ENCODE peak calls at places on chromosomes 7 and 10, in eight cellular contexts. O, B, J, W, C, A, Z and S are unnamed samples. For H3K4me1, the result is how much of the 10 kb centered on the place peaks cover.

GRCh38 chr7:126881315-126881714 is 371.4 kb downstream of the GRM8 start:
- DNase-seq in O (no peak), B (no peak), J (no peak), W (no peak), C (no peak), A (no peak), Z (no peak), S (no peak)

GRCh38 chr10:51176976-51177690 is 102.8 kb downstream of the PRKG1 start:
- DNase-seq in O (no peak), B (no peak), J (no peak), W (no peak), C (no peak), A (no peak), Z (peak), S (no peak)

GRCh38 chr10:118278649-118279048 is 63.5 kb downstream of the FAM204A start:
- DNase-seq in O (no peak), B (no peak), J (peak), W (no peak), C (no peak), A (no peak), Z (no peak), S (no peak)

GRCh38 chr10:60666221-60666620 is 112.1 kb upstream of the CDK1 start:
- DNase-seq in O (no peak), B (no peak), J (peak), W (no peak), C (no peak), A (no peak), Z (peak), S (no peak)

GRCh38 chr7:45197461-45197860 is 39.9 kb downstream of the RAMP3 start:
- DNase-seq in O (no peak), B (no peak), J (no peak), W (no peak), C (no peak), A (no peak), Z (no peak), S (no peak)

GRCh38 chr10:119161680-119162079 is 3.8 kb downstream of the SFXN4 start:
- DNase-seq in O (no peak), B (no peak), J (no peak), W (no peak), C (no peak), A (no peak), Z (peak), S (no peak)

GRCh38 chr10:133399123-133399601 is 5.2 kb downstream of the MTG1 start:
- DNase-seq in O (no peak), B (no peak), J (no peak), W (no peak), C (no peak), A (no peak), Z (no peak), S (no peak)

GRCh38 chr10:74021248-74022055 is 23.5 kb downstream of the VCL start:
- DNase-seq in O (no peak), B (no peak), J (peak), W (no peak), C (no peak), A (no peak), Z (peak), S (no peak)

GRCh38 chr7:44325811-44326241 is 432 bp upstream of the CAMK2B start:
- DNase-seq in O (no peak), B (no peak), J (no peak), W (no peak), C (peak), A (no peak), Z (no peak), S (peak)

GRCh38 chr7:171912-172515 is 20.4 kb upstream of the FAM20C start:
- DNase-seq in O (peak), B (no peak), J (no peak), W (no peak), C (no peak), A (no peak), Z (no peak), S (no peak)

GRCh38 chr7:171364-171904 is 20.9 kb upstream of the FAM20C start:
- DNase-seq in O (peak), B (no peak), J (no peak), W (no peak), C (no peak), A (no peak), Z (no peak), S (no peak)

GRCh38 chr7:174704-175103 is 17.7 kb upstream of the FAM20C start:
- DNase-seq in O (no peak), B (no peak), J (no peak), W (no peak), C (no peak), A (no peak), Z (no peak), S (no peak)

GRCh38 chr7:170551-171363 is 21.6 kb upstream of the FAM20C start:
- DNase-seq in O (peak), B (no peak), J (no peak), W (no peak), C (no peak), A (no peak), Z (no peak), S (no peak)

DNA sequence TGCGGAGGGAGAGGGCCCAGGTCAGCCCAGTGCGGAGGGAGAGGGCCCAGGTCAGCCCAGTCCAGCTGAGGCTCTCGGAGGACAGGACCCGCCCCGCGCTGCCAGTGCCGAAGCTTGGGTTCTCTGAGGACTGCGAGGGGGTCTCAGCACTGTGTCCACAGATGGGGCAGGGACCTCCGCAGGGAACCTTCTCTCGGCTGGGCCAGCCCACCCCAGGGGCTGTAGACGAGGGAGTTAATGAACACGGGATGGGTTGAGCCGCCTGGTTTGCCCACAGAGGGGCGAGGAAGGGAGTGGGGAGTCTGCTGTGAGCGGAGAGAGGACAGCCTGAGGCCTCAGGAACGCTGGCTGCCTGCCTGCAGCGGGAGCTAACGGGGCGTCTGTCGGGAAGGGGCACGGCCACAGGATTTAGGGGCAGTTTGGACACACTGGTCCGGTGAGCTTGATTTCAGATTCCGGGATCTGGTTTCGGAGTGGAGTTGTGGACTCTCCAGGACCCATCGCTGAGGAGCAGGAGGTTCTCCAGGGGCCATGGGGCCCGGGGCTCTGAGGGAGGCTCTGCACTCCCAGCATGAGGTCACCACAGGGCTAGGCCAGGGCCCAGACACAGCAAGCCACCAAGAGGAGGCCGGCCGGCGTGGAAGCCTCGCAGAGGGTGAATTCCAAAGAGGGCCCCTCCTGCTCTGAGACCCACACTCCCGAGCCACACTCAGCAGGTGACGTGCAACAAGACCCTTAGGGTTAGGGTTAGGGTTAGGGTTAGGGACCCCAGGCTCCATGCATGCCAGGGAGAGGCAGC is 19.1 kb upstream of the FAM20C start:
- DNase-seq in O (peak), B (no peak), J (no peak), W (no peak), C (no peak), A (no peak), Z (no peak), S (no peak)
- H3K9ac ChIP-seq in O (no peak), B (peak), J (no peak), W (no peak), C (no peak), A (no peak), Z (no peak), S (no peak)

DNA sequence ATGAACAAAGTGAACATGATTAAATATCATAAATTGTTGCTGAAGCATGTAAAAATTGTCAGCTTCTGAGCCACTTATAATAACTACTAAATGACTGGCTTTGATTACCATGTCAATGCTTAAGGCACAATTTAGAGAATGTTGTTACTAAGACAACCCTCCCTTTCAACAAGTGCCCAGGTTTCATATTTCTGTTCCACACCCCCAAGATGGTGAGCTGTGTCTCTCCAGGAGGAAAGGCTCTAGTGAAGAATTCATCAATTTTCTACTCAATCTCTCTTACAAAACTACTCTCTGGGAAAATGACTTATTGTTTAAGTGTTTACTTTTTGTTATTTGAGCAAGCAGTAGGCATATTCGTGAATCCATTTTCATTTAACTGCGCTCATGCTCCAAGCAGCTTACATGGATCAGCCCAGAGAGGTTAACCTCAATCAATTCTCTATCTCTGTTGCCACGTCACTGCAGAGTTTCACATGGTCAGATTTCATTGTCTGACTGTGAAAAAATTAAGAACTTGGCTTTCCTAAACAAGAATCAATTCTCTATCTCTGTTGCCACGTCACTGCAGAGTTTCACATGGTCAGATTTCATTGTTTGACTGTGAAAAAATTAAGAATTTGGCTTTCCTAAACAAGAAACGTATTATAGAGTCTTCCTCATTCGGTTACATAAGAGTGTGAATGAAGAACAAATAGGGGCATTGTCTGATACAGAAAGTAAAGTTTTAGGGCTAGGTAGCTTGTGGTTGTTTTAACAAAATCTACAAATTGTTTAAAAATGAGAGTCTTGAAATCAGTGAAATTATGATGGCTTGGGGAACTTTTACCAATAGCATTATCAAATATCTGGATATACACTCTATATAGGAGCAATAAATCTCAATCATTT is 49.7 kb downstream of the CCDC71L start:
- DNase-seq in O (no peak), B (no peak), J (peak), W (no peak), C (no peak), A (no peak), Z (peak), S (no peak)
- H3K4me1 ChIP-seq in O (under half), B (under half), J (under half), W (under half), C (under half), A (under half), Z (under half), S (under half)

DNA sequence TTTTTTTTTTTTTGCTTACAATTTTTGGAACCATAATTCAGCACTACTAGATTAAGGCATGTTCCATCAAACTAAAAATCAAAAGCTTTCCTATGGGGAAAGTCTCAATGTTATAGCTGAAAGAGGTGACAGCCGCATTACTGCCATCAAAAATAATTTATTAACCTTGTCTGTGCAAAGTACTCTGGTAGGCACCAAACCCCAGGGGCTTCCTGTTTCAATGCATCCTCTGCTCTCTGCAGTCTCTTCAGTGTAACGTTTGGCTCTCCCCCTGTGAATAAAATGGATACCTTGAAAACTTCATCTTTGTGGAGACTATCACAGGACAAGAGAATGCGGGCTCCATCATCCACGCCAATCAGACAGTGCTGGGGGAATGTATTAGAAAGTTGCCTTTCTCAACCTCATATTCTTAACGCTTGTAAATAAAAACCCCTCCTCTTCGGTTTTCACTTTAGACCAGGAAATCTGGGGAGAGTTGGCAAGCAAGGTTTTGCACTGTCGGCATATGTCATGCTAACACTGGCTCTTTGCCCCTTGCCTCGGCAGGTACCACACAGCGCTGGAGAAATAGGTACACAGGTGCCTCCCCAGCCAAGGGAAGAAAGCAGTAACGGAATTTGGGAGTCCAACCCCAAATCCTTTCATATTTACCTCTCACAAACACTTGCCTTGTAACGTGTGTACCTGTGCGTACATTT is 1.6 kb upstream of the NRG3 start:
- DNase-seq in O (no peak), B (no peak), J (no peak), W (no peak), C (no peak), A (no peak), Z (no peak), S (no peak)
- H3K4me3 ChIP-seq in O (no peak), B (peak), J (no peak), W (no peak), C (peak), A (peak), Z (no peak), S (peak)

GRCh38 chr7:20214787-20215669 is 2.2 kb downstream of the MACC1 start:
- DNase-seq in O (no peak), B (no peak), J (peak), W (no peak), C (no peak), A (no peak), Z (no peak), S (no peak)
- H3K9ac ChIP-seq in O (no peak), B (no peak), J (no peak), W (no peak), C (no peak), A (peak), Z (no peak), S (no peak)

GRCh38 chr7:116522247-116522646 is 2.6 kb upstream of the CAV1 start:
- DNase-seq in O (no peak), B (no peak), J (peak), W (peak), C (peak), A (no peak), Z (peak), S (no peak)
- H3K4me1 ChIP-seq in O (under half), B (under half), J (under half), W (under half), C (under half), A (under half), Z (under half), S (under half)

DNA sequence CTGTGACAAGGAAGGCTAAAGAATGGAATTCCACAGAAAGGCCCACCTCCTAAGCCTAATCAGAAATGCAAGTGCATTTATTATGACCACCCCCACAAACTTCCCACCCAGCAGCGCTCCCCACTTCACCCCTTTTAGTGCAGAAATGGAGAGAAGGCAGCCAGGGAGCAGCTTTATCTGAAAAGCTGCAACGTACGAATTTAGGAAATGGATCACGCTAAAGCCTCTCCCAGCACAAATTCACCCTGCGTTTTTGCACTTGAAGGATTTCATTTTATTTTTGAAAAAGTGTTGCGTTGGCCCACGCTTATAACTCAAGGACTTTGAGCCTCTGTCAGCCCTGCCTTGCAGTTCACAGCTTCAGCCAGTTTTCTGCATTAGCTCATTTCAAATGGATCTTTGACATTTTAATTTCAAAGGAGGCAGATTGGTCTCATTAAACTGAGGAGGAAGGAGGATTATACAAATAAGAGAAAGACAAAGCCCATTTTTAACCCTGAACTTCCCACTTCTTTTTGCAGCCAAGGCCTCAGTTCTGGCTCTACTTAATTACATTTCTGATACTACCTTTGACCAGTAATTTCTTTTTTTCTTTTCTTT is 556.1 kb downstream of the KCNMA1 start:
- DNase-seq in O (no peak), B (no peak), J (no peak), W (no peak), C (peak), A (no peak), Z (no peak), S (no peak)
- H3K4me3 ChIP-seq in O (no peak), B (no peak), J (no peak), W (no peak), C (no peak), A (no peak), Z (no peak), S (no peak)

GRCh38 chr10:88827718-88828117 is 23.9 kb downstream of the ANKRD22 start:
- DNase-seq in O (no peak), B (no peak), J (no peak), W (no peak), C (no peak), A (no peak), Z (no peak), S (no peak)

GRCh38 chr10:88831709-88832108 is 19.9 kb downstream of the ANKRD22 start:
- DNase-seq in O (no peak), B (no peak), J (no peak), W (no peak), C (no peak), A (no peak), Z (no peak), S (no peak)

GRCh38 chr10:88826390-88826789 is 23.9 kb downstream of the LIPM start:
- DNase-seq in O (no peak), B (no peak), J (no peak), W (no peak), C (no peak), A (no peak), Z (no peak), S (no peak)

GRCh38 chr10:88830643-88831277 is 20.9 kb downstream of the ANKRD22 start:
- DNase-seq in O (no peak), B (no peak), J (no peak), W (no peak), C (no peak), A (no peak), Z (no peak), S (no peak)

DNA sequence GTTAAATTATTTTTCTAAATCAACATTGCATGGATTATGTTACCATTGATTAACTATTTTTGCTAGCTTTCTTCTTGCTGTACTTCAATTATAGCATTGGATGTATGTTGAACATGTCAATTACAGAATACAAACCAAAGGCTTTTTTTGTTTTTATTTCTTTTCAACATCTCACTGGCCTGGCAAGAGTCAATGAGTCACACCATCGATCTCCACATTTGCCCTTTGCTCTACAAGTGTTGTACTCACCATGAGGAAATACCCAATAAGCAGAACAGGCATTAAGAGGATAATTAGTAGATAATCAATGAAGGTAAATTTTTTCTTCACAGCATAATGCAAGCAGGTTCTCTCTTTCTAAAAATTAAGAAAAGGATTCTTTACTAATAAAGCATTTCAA is 23.3 kb downstream of the ANKRD22 start:
- DNase-seq in O (no peak), B (no peak), J (no peak), W (no peak), C (no peak), A (no peak), Z (peak), S (no peak)
- H3K9ac ChIP-seq in O (no peak), B (no peak), J (no peak), W (no peak), C (no peak), A (no peak), Z (no peak), S (no peak)

DNA sequence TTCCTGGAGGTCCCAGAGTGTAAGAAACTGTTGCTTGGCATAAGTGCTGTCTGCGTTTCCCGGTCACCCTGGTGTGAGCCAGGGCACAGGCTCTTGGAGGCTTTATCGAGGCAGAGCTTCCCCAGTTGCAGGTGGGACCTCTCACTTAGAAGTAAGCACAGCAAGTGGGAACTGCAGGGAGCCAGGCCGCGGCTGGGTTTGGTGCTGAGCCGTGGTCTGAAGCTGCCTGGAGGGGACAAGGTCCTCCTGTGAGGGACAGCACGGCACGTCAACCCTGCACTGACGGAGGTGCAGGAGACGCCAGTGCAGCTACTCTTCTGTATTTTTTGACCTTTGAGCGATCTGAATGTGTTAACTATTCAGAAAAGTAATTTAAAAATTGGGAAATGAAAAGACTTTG is 55.8 kb upstream of the PFKFB3 start:
- DNase-seq in O (no peak), B (no peak), J (no peak), W (peak), C (no peak), A (no peak), Z (no peak), S (no peak)
- H3K4me1 ChIP-seq in O (under half), B (under half), J (under half), W (under half), C (under half), A (under half), Z (under half), S (under half)

GRCh38 chr10:35217458-35217857 is 90.8 kb downstream of the CREM start:
- DNase-seq in O (no peak), B (no peak), J (no peak), W (no peak), C (no peak), A (no peak), Z (peak), S (no peak)
- H3K4me3 ChIP-seq in O (no peak), B (no peak), J (no peak), W (no peak), C (no peak), A (no peak), Z (no peak), S (no peak)

GRCh38 chr7:27642271-27642670 is 20.4 kb downstream of the HIBADH start:
- DNase-seq in O (no peak), B (no peak), J (no peak), W (no peak), C (no peak), A (no peak), Z (no peak), S (no peak)
- H3K9ac ChIP-seq in O (no peak), B (no peak), J (no peak), W (no peak), C (no peak), A (no peak), Z (no peak), S (no peak)